ENCODE peak calls at places on chromosomes 2 and 18, in eight cellular contexts. A is D341Med; V is neural progenitor cell; K is adrenal gland; P is CD4-positive, alpha-beta T cell; Q is activated gamma-delta T cell treated with Interleukin-2 at 50 U/mL for 16 hours; C is effector memory CD4-positive, alpha-beta T cell; H is bronchial epithelial cell. Y is an unnamed sample.

GRCh38 chr2:233772583-233772982 is 5.5 kb upstream of the MROH2A start:
- DNase-seq in A (no peak), V (no peak), K (no peak), P (no peak), Q (no peak), C (no peak), H (no peak), Y (no peak)

GRCh38 chr18:62045316-62045715 is 141.5 kb downstream of the PIGN start:
- DNase-seq in A (no peak), V (no peak), K (no peak), P (no peak), Q (no peak), C (no peak), H (no peak), Y (no peak)

GRCh38 chr2:2762898-2763287 is 431.8 kb upstream of the MYT1L start:
- DNase-seq in A (no peak), V (no peak), K (no peak), P (no peak), Q (no peak), C (no peak), H (peak), Y (no peak)

GRCh38 chr2:220315098-220315785 is 687.8 kb downstream of the SLC4A3 start:
- DNase-seq in A (peak), V (no peak), K (no peak), P (no peak), Q (no peak), C (no peak), H (no peak), Y (no peak)

GRCh38 chr2:159290289-159290907 is 3.9 kb upstream of the WDSUB1 start:
- DNase-seq in A (peak), V (no peak), K (peak), P (no peak), Q (no peak), C (no peak), H (peak), Y (no peak)

GRCh38 chr2:120150040-120150482 is 73.1 kb downstream of the TMEM185B start:
- DNase-seq in A (no peak), V (no peak), K (no peak), P (no peak), Q (no peak), C (no peak), H (no peak), Y (no peak)

GRCh38 chr2:38076250-38076709 is 329 bp upstream of the CYP1B1 start:
- DNase-seq in A (peak), V (peak), K (peak), P (no peak), Q (no peak), C (no peak), H (peak), Y (no peak)

GRCh38 chr2:105725388-105725787 is 19.3 kb upstream of the NCK2 start:
- DNase-seq in A (no peak), V (no peak), K (no peak), P (no peak), Q (no peak), C (no peak), H (no peak), Y (no peak)

GRCh38 chr2:33552758-33553461 is 46.2 kb downstream of the FAM98A start:
- DNase-seq in A (no peak), V (no peak), K (peak), P (no peak), Q (no peak), C (no peak), H (no peak), Y (no peak)

GRCh38 chr2:96131152-96131817 is 7.0 kb downstream of the ASTL start:
- DNase-seq in A (no peak), V (no peak), K (no peak), P (no peak), Q (no peak), C (no peak), H (no peak), Y (no peak)

GRCh38 chr2:142893241-142893640 is 15.8 kb downstream of the KYNU start:
- DNase-seq in A (no peak), V (no peak), K (no peak), P (no peak), Q (no peak), C (no peak), H (no peak), Y (no peak)

GRCh38 chr2:230849633-230850357 is 14.9 kb upstream of the ITM2C start:
- DNase-seq in A (no peak), V (peak), K (peak), P (peak), Q (peak), C (peak), H (no peak), Y (peak)

GRCh38 chr2:170886391-170886790 is 42.7 kb upstream of the GORASP2 start:
- DNase-seq in A (no peak), V (no peak), K (no peak), P (no peak), Q (no peak), C (no peak), H (peak), Y (no peak)

GRCh38 chr2:23545391-23545790 is 160.4 kb downstream of the KLHL29 start:
- DNase-seq in A (no peak), V (no peak), K (no peak), P (no peak), Q (no peak), C (no peak), H (peak), Y (no peak)

GRCh38 chr2:119106301-119106897 is 52.2 kb downstream of the C1QL2 start:
- DNase-seq in A (no peak), V (peak), K (peak), P (peak), Q (no peak), C (no peak), H (peak), Y (no peak)

GRCh38 chr2:119440501-119440870 is 8.8 kb downstream of the TMEM37 start:
- DNase-seq in A (no peak), V (no peak), K (no peak), P (no peak), Q (no peak), C (no peak), H (no peak), Y (no peak)

GRCh38 chr2:101160454-101160853 is 9.3 kb upstream of the TBC1D8 start:
- DNase-seq in A (no peak), V (no peak), K (peak), P (no peak), Q (no peak), C (no peak), H (peak), Y (no peak)

GRCh38 chr2:186009341-186009740 is 270.7 kb downstream of the FSIP2 start:
- DNase-seq in A (no peak), V (no peak), K (no peak), P (no peak), Q (no peak), C (no peak), H (no peak), Y (no peak)

GRCh38 chr2:169828141-169828811 is 1.0 kb downstream of the UBR3 start:
- DNase-seq in A (peak), V (peak), K (peak), P (peak), Q (peak), C (peak), H (peak), Y (peak)

GRCh38 chr2:172200495-172201085 is 97.9 kb upstream of the DLX2 start:
- DNase-seq in A (no peak), V (peak), K (peak), P (no peak), Q (peak), C (no peak), H (peak), Y (no peak)

GRCh38 chr2:82837588-82838304 is 1621.3 kb downstream of the SUCLG1 start:
- DNase-seq in A (no peak), V (no peak), K (no peak), P (no peak), Q (no peak), C (no peak), H (peak), Y (no peak)

GRCh38 chr18:79519751-79520472 is 124.2 kb downstream of the NFATC1 start:
- DNase-seq in A (no peak), V (peak), K (no peak), P (peak), Q (no peak), C (peak), H (no peak), Y (no peak)

GRCh38 chr2:239869272-239870155 is 155.6 kb downstream of the NDUFA10 start:
- DNase-seq in A (no peak), V (no peak), K (no peak), P (no peak), Q (no peak), C (no peak), H (no peak), Y (no peak)

GRCh38 chr2:239532859-239533258 is 132.0 kb upstream of the HDAC4 start:
- DNase-seq in A (no peak), V (no peak), K (peak), P (no peak), Q (no peak), C (no peak), H (no peak), Y (no peak)

GRCh38 chr2:84741182-84741822 is 139.6 kb downstream of the TRABD2A start:
- DNase-seq in A (peak), V (peak), K (no peak), P (peak), Q (peak), C (peak), H (peak), Y (no peak)

GRCh38 chr2:106095478-106096392 is 98.4 kb downstream of the UXS1 start:
- DNase-seq in A (no peak), V (no peak), K (peak), P (peak), Q (peak), C (peak), H (no peak), Y (peak)

GRCh38 chr2:152407204-152407721 is 72.3 kb downstream of the FMNL2 start:
- DNase-seq in A (peak), V (peak), K (peak), P (no peak), Q (no peak), C (no peak), H (peak), Y (no peak)

GRCh38 chr18:12287684-12288405 is 20.2 kb upstream of the TUBB6 start:
- DNase-seq in A (peak), V (peak), K (peak), P (no peak), Q (no peak), C (no peak), H (peak), Y (no peak)

GRCh38 chr2:176193048-176193447 is 4.6 kb downstream of the HOXD1 start:
- DNase-seq in A (no peak), V (no peak), K (no peak), P (no peak), Q (no peak), C (no peak), H (no peak), Y (no peak)

GRCh38 chr2:58137221-58137620 is 90.6 kb downstream of the VRK2 start:
- DNase-seq in A (no peak), V (no peak), K (no peak), P (no peak), Q (no peak), C (no peak), H (peak), Y (no peak)

GRCh38 chr18:68263481-68263880 is 451.4 kb downstream of the TMX3 start:
- DNase-seq in A (no peak), V (no peak), K (no peak), P (no peak), Q (no peak), C (no peak), H (peak), Y (no peak)

GRCh38 chr2:195646424-195646823 is 10.6 kb upstream of the SLC39A10 start:
- DNase-seq in A (no peak), V (peak), K (no peak), P (no peak), Q (no peak), C (no peak), H (no peak), Y (no peak)

Y was measured in T-helper 17 cell.